ENCODE peak calls at places on chromosomes 3 and 15, in six cellular contexts. N is A549, B is HCT116, V is upper lobe of left lung, M is body of pancreas, S is heart left ventricle. G is an unnamed sample.

GRCh38 chr15:27358751-27359434 is 387.9 kb downstream of the GABRG3 start:
- ATAC-seq in N (peak; percentile 80), B (no peak), V (peak; percentile 27), M (no peak), S (no peak), G (no peak)

GRCh38 chr3:11379824-11380281 is 107.7 kb downstream of the ATG7 start:
- ATAC-seq in N (no peak), B (no peak), V (no peak), M (no peak), S (no peak), G (no peak)

GRCh38 chr3:177603137-177603603 is 405.9 kb upstream of the TBL1XR1 start:
- ATAC-seq in N (no peak), B (no peak), V (peak; percentile 36), M (no peak), S (peak; percentile 44), G (no peak)

GRCh38 chr3:37520802-37521350 is 340.8 kb upstream of the CTDSPL start:
- ATAC-seq in N (no peak), B (no peak), V (peak; percentile 77), M (no peak), S (peak; percentile 31), G (no peak)

GRCh38 chr15:58299311-58299850 is 132.4 kb upstream of the LIPC start:
- ATAC-seq in N (no peak), B (no peak), V (peak; percentile 80), M (peak; percentile 35), S (peak; percentile 55), G (no peak)

GRCh38 chr3:195204360-195205166 is 66.4 kb downstream of the XXYLT1 start:
- ATAC-seq in N (no peak), B (peak; percentile 22), V (no peak), M (peak; percentile 27), S (peak; percentile 17), G (peak; percentile 17)

GRCh38 chr15:50377867-50378751 is 23.1 kb upstream of the GABPB1 start:
- ATAC-seq in N (no peak), B (no peak), V (no peak), M (no peak), S (no peak), G (no peak)

GRCh38 chr3:170033489-170033888 is 4.3 kb upstream of the GPR160 start:
- ATAC-seq in N (no peak), B (no peak), V (no peak), M (no peak), S (peak; percentile 35), G (no peak)

GRCh38 chr3:154956815-154957214 is 123.3 kb upstream of the MME start:
- ATAC-seq in N (no peak), B (no peak), V (no peak), M (no peak), S (no peak), G (no peak)

GRCh38 chr3:4302747-4303146 is 422 bp upstream of the SETMAR start:
- ATAC-seq in N (peak; percentile 6), B (peak; percentile 2), V (no peak), M (no peak), S (peak; percentile 1), G (no peak)

GRCh38 chr3:46193436-46193835 is 14.7 kb downstream of the CCR1 start:
- ATAC-seq in N (no peak), B (no peak), V (peak; percentile 56), M (no peak), S (no peak), G (peak; percentile 16)

GRCh38 chr15:83192742-83193141 is 14.9 kb downstream of the HDGFL3 start:
- ATAC-seq in N (no peak), B (no peak), V (no peak), M (no peak), S (no peak), G (no peak)

GRCh38 chr3:185759523-185759922 is 65.3 kb downstream of the IGF2BP2 start:
- ATAC-seq in N (no peak), B (no peak), V (no peak), M (no peak), S (no peak), G (no peak)

GRCh38 chr3:186532641-186533072 is 11.5 kb downstream of the CRYGS start:
- ATAC-seq in N (no peak), B (no peak), V (peak; percentile 50), M (peak; percentile 63), S (no peak), G (no peak)

GRCh38 chr3:191549377-191549776 is 88.4 kb downstream of the PYDC2 start:
- ATAC-seq in N (no peak), B (no peak), V (no peak), M (no peak), S (no peak), G (no peak)

GRCh38 chr3:138186216-138186615 is 885 bp upstream of the ARMC8 start:
- ATAC-seq in N (peak; percentile 32), B (peak; percentile 39), V (no peak), M (no peak), S (no peak), G (no peak)

GRCh38 chr3:197378987-197379718 is 80.7 kb upstream of the DLG1 start:
- ATAC-seq in N (no peak), B (no peak), V (no peak), M (no peak), S (no peak), G (no peak)

GRCh38 chr15:43446344-43446743 is 46.6 kb downstream of the TP53BP1 start:
- ATAC-seq in N (no peak), B (no peak), V (no peak), M (no peak), S (no peak), G (no peak)

GRCh38 chr3:149114458-149114857 is 15.0 kb upstream of the HPS3 start:
- ATAC-seq in N (no peak), B (no peak), V (no peak), M (no peak), S (no peak), G (no peak)

GRCh38 chr3:53230041-53230621 is 25.7 kb downstream of the TKT start:
- ATAC-seq in N (peak; percentile 7), B (peak; percentile 56), V (no peak), M (no peak), S (no peak), G (no peak)

GRCh38 chr15:85019815-85020590 is 38.3 kb downstream of the PDE8A start:
- ATAC-seq in N (no peak), B (no peak), V (no peak), M (no peak), S (no peak), G (no peak)

GRCh38 chr3:189822726-189823125 is 191.5 kb downstream of the TP63 start:
- ATAC-seq in N (peak; percentile 31), B (peak; percentile 67), V (no peak), M (no peak), S (no peak), G (no peak)

GRCh38 chr3:69435274-69436262 is 49.7 kb upstream of the FRMD4B start:
- ATAC-seq in N (no peak), B (no peak), V (no peak), M (no peak), S (no peak), G (no peak)

GRCh38 chr3:42317137-42317536 is 51.2 kb upstream of the CCK start:
- ATAC-seq in N (no peak), B (no peak), V (no peak), M (no peak), S (no peak), G (no peak)

DNA sequence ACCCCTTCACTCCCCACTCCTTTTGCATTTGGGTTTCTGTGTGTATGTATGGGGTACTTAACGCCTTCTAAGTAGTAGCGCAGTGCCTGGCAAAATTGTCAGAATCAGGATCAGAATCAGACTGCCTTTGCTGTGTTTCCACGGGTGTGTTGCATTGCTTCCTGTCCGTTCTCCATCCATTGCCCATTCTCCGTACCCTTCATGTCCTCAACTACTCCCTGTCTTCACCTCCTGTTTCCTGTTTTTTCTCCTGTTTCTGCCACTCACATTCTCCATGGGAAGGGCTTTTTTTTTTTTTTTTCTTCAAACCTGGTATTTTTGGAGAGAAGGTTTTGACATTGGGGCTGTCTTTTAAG is 112.9 kb downstream of the FNDC3B start:
- ATAC-seq in N (no peak), B (no peak), V (no peak), M (no peak), S (no peak), G (no peak)
- TF ChIP-seq POLR2A in N (no peak), B (no peak), V (no peak), M (no peak), S (no peak), G (no peak)

GRCh38 chr3:123620338-123620737 is 35.5 kb upstream of the HACD2 start:
- ATAC-seq in N (no peak), B (no peak), V (peak; percentile 6), M (no peak), S (no peak), G (peak; percentile 83)
- TF ChIP-seq POLR2A in N (no peak), B (no peak), V (no peak), M (no peak), S (no peak), G (peak; percentile 83)

GRCh38 chr15:40807028-40807887 is at the start of the genes DNAJC17 and ZFYVE19:
- ATAC-seq in N (peak; percentile 99), B (peak; percentile 97), V (peak; percentile 99), M (peak; percentile 98), S (peak; percentile 99), G (peak; percentile 99)
- TF ChIP-seq POLR2A in N (peak; percentile 63), B (peak; percentile 59), V (no peak), M (no peak), S (peak; percentile 66), G (peak; percentile 14)

GRCh38 chr15:93026359-93026758 is 62.7 kb downstream of the RGMA start:
- ATAC-seq in N (no peak), B (no peak), V (no peak), M (no peak), S (no peak), G (no peak)
- TF ChIP-seq POLR2A in N (no peak), B (no peak), V (no peak), M (no peak), S (no peak), G (no peak)